ENCODE peak calls at places on chromosome 6, in ten cellular contexts. One of them, this sample, is unnamed.

GRCh38 chr6:72649032-72649984 is 27.4 kb downstream of the KCNQ5 start:
- DNase-seq in dermis microvascular lymphatic vessel endothelial cell: peak
- DNase-seq in T-helper 2 cell: no peak
- DNase-seq in neural progenitor cell: no peak
- DNase-seq in non-pigmented ciliary epithelial cell: peak
- DNase-seq in GM13977: no peak
- DNase-seq in body of pancreas: no peak
- DNase-seq in posterior vena cava: no peak
- DNase-seq in left cardiac atrium: no peak
- DNase-seq in effector CD4-positive, alpha-beta T cell: no peak
- DNase-seq in this sample: peak

GRCh38 chr6:797479-798077 is 104.6 kb upstream of the EXOC2 start:
- DNase-seq in effector CD4-positive, alpha-beta T cell: peak
- DNase-seq in GM13977: peak
- DNase-seq in neural progenitor cell: peak
- DNase-seq in T-helper 2 cell: no peak
- DNase-seq in dermis microvascular lymphatic vessel endothelial cell: peak
- DNase-seq in left cardiac atrium: peak
- DNase-seq in posterior vena cava: no peak
- DNase-seq in body of pancreas: peak
- DNase-seq in non-pigmented ciliary epithelial cell: peak
- DNase-seq in this sample: peak

GRCh38 chr6:146890644-146891434 is 292.1 kb downstream of the ADGB start:
- DNase-seq in T-helper 2 cell: no peak
- DNase-seq in dermis microvascular lymphatic vessel endothelial cell: no peak
- DNase-seq in GM13977: no peak
- DNase-seq in posterior vena cava: no peak
- DNase-seq in effector CD4-positive, alpha-beta T cell: no peak
- DNase-seq in non-pigmented ciliary epithelial cell: no peak
- DNase-seq in neural progenitor cell: no peak
- DNase-seq in body of pancreas: no peak
- DNase-seq in left cardiac atrium: no peak
- DNase-seq in this sample: no peak

GRCh38 chr6:150503041-150503440 is 96.6 kb upstream of the PLEKHG1 start:
- DNase-seq in T-helper 2 cell: no peak
- DNase-seq in posterior vena cava: no peak
- DNase-seq in GM13977: no peak
- DNase-seq in effector CD4-positive, alpha-beta T cell: no peak
- DNase-seq in neural progenitor cell: no peak
- DNase-seq in dermis microvascular lymphatic vessel endothelial cell: no peak
- DNase-seq in body of pancreas: no peak
- DNase-seq in non-pigmented ciliary epithelial cell: no peak
- DNase-seq in left cardiac atrium: no peak
- DNase-seq in this sample: no peak

GRCh38 chr6:42140756-42141602 is 1.4 kb downstream of the C6orf132 start:
- DNase-seq in posterior vena cava: no peak
- DNase-seq in body of pancreas: peak
- DNase-seq in non-pigmented ciliary epithelial cell: no peak
- DNase-seq in dermis microvascular lymphatic vessel endothelial cell: no peak
- DNase-seq in GM13977: no peak
- DNase-seq in T-helper 2 cell: no peak
- DNase-seq in left cardiac atrium: no peak
- DNase-seq in neural progenitor cell: no peak
- DNase-seq in effector CD4-positive, alpha-beta T cell: no peak
- DNase-seq in this sample: no peak

GRCh38 chr6:93418448-93419303 is 683 bp downstream of the EPHA7 start:
- DNase-seq in T-helper 2 cell: no peak
- DNase-seq in effector CD4-positive, alpha-beta T cell: no peak
- DNase-seq in non-pigmented ciliary epithelial cell: no peak
- DNase-seq in GM13977: peak
- DNase-seq in neural progenitor cell: peak
- DNase-seq in body of pancreas: peak
- DNase-seq in left cardiac atrium: peak
- DNase-seq in dermis microvascular lymphatic vessel endothelial cell: no peak
- DNase-seq in posterior vena cava: peak
- DNase-seq in this sample: no peak

GRCh38 chr6:72813807-72814596 is 192.1 kb downstream of the KCNQ5 start:
- DNase-seq in dermis microvascular lymphatic vessel endothelial cell: no peak
- DNase-seq in effector CD4-positive, alpha-beta T cell: no peak
- DNase-seq in neural progenitor cell: no peak
- DNase-seq in GM13977: no peak
- DNase-seq in non-pigmented ciliary epithelial cell: no peak
- DNase-seq in body of pancreas: no peak
- DNase-seq in T-helper 2 cell: no peak
- DNase-seq in left cardiac atrium: no peak
- DNase-seq in posterior vena cava: no peak
- DNase-seq in this sample: no peak

GRCh38 chr6:111277819-111278218 is 190.5 kb downstream of the SLC16A10 start:
- DNase-seq in GM13977: no peak
- DNase-seq in non-pigmented ciliary epithelial cell: no peak
- DNase-seq in posterior vena cava: no peak
- DNase-seq in T-helper 2 cell: no peak
- DNase-seq in left cardiac atrium: no peak
- DNase-seq in neural progenitor cell: no peak
- DNase-seq in effector CD4-positive, alpha-beta T cell: no peak
- DNase-seq in dermis microvascular lymphatic vessel endothelial cell: no peak
- DNase-seq in body of pancreas: no peak
- DNase-seq in this sample: no peak

GRCh38 chr6:130482645-130483390 is 117.0 kb downstream of the TMEM200A start:
- DNase-seq in neural progenitor cell: no peak
- DNase-seq in effector CD4-positive, alpha-beta T cell: no peak
- DNase-seq in non-pigmented ciliary epithelial cell: peak
- DNase-seq in GM13977: no peak
- DNase-seq in left cardiac atrium: no peak
- DNase-seq in body of pancreas: no peak
- DNase-seq in dermis microvascular lymphatic vessel endothelial cell: no peak
- DNase-seq in posterior vena cava: no peak
- DNase-seq in T-helper 2 cell: no peak
- DNase-seq in this sample: peak

GRCh38 chr6:96162711-96163120 is 146.9 kb downstream of the FUT9 start:
- DNase-seq in dermis microvascular lymphatic vessel endothelial cell: no peak
- DNase-seq in non-pigmented ciliary epithelial cell: no peak
- DNase-seq in neural progenitor cell: peak
- DNase-seq in body of pancreas: no peak
- DNase-seq in left cardiac atrium: no peak
- DNase-seq in GM13977: no peak
- DNase-seq in T-helper 2 cell: no peak
- DNase-seq in posterior vena cava: no peak
- DNase-seq in effector CD4-positive, alpha-beta T cell: no peak
- DNase-seq in this sample: no peak

GRCh38 chr6:131851049-131851769 is 43.4 kb downstream of the ENPP1 start:
- DNase-seq in non-pigmented ciliary epithelial cell: no peak
- DNase-seq in effector CD4-positive, alpha-beta T cell: no peak
- DNase-seq in dermis microvascular lymphatic vessel endothelial cell: no peak
- DNase-seq in left cardiac atrium: no peak
- DNase-seq in neural progenitor cell: no peak
- DNase-seq in T-helper 2 cell: no peak
- DNase-seq in GM13977: no peak
- DNase-seq in posterior vena cava: no peak
- DNase-seq in body of pancreas: no peak
- DNase-seq in this sample: no peak

GRCh38 chr6:9520417-9521151 is 894.3 kb downstream of the TFAP2A start:
- DNase-seq in T-helper 2 cell: no peak
- DNase-seq in effector CD4-positive, alpha-beta T cell: no peak
- DNase-seq in GM13977: no peak
- DNase-seq in non-pigmented ciliary epithelial cell: peak
- DNase-seq in dermis microvascular lymphatic vessel endothelial cell: no peak
- DNase-seq in left cardiac atrium: no peak
- DNase-seq in body of pancreas: no peak
- DNase-seq in posterior vena cava: no peak
- DNase-seq in neural progenitor cell: no peak
- DNase-seq in this sample: no peak

GRCh38 chr6:37314803-37315515 is 38.8 kb upstream of the RNF8 start:
- DNase-seq in body of pancreas: peak
- DNase-seq in GM13977: peak
- DNase-seq in posterior vena cava: no peak
- DNase-seq in neural progenitor cell: peak
- DNase-seq in dermis microvascular lymphatic vessel endothelial cell: peak
- DNase-seq in T-helper 2 cell: no peak
- DNase-seq in non-pigmented ciliary epithelial cell: no peak
- DNase-seq in left cardiac atrium: peak
- DNase-seq in effector CD4-positive, alpha-beta T cell: no peak
- DNase-seq in this sample: no peak

GRCh38 chr6:14622878-14623542 is 505.4 kb downstream of the CD83 start:
- DNase-seq in non-pigmented ciliary epithelial cell: no peak
- DNase-seq in GM13977: no peak
- DNase-seq in T-helper 2 cell: no peak
- DNase-seq in dermis microvascular lymphatic vessel endothelial cell: no peak
- DNase-seq in body of pancreas: no peak
- DNase-seq in left cardiac atrium: no peak
- DNase-seq in neural progenitor cell: no peak
- DNase-seq in posterior vena cava: no peak
- DNase-seq in effector CD4-positive, alpha-beta T cell: no peak
- DNase-seq in this sample: no peak

GRCh38 chr6:56450882-56451739 is 191.6 kb downstream of the DST start:
- DNase-seq in dermis microvascular lymphatic vessel endothelial cell: no peak
- DNase-seq in effector CD4-positive, alpha-beta T cell: no peak
- DNase-seq in T-helper 2 cell: no peak
- DNase-seq in left cardiac atrium: peak
- DNase-seq in non-pigmented ciliary epithelial cell: no peak
- DNase-seq in body of pancreas: peak
- DNase-seq in GM13977: no peak
- DNase-seq in posterior vena cava: peak
- DNase-seq in neural progenitor cell: no peak
- DNase-seq in this sample: no peak

GRCh38 chr6:1630212-1630770 is 20.6 kb downstream of the FOXC1 start:
- DNase-seq in non-pigmented ciliary epithelial cell: no peak
- DNase-seq in T-helper 2 cell: no peak
- DNase-seq in body of pancreas: no peak
- DNase-seq in effector CD4-positive, alpha-beta T cell: no peak
- DNase-seq in dermis microvascular lymphatic vessel endothelial cell: no peak
- DNase-seq in left cardiac atrium: no peak
- DNase-seq in GM13977: no peak
- DNase-seq in neural progenitor cell: no peak
- DNase-seq in posterior vena cava: peak
- DNase-seq in this sample: no peak

GRCh38 chr6:75412937-75413662 is 80.5 kb downstream of the FILIP1 start:
- DNase-seq in posterior vena cava: no peak
- DNase-seq in neural progenitor cell: no peak
- DNase-seq in GM13977: no peak
- DNase-seq in non-pigmented ciliary epithelial cell: peak
- DNase-seq in dermis microvascular lymphatic vessel endothelial cell: no peak
- DNase-seq in T-helper 2 cell: no peak
- DNase-seq in body of pancreas: no peak
- DNase-seq in left cardiac atrium: no peak
- DNase-seq in effector CD4-positive, alpha-beta T cell: no peak
- DNase-seq in this sample: no peak

GRCh38 chr6:28212510-28213212 is 12.4 kb upstream of the ZSCAN9 start:
- DNase-seq in T-helper 2 cell: no peak
- DNase-seq in effector CD4-positive, alpha-beta T cell: no peak
- DNase-seq in posterior vena cava: no peak
- DNase-seq in GM13977: peak
- DNase-seq in dermis microvascular lymphatic vessel endothelial cell: peak
- DNase-seq in neural progenitor cell: peak
- DNase-seq in non-pigmented ciliary epithelial cell: peak
- DNase-seq in body of pancreas: peak
- DNase-seq in left cardiac atrium: no peak
- DNase-seq in this sample: peak

GRCh38 chr6:28838289-28838633 is 85.5 kb downstream of the TRIM27 start:
- DNase-seq in body of pancreas: peak
- DNase-seq in dermis microvascular lymphatic vessel endothelial cell: peak
- DNase-seq in T-helper 2 cell: no peak
- DNase-seq in left cardiac atrium: peak
- DNase-seq in neural progenitor cell: peak
- DNase-seq in effector CD4-positive, alpha-beta T cell: peak
- DNase-seq in non-pigmented ciliary epithelial cell: peak
- DNase-seq in posterior vena cava: no peak
- DNase-seq in GM13977: peak
- DNase-seq in this sample: peak

GRCh38 chr6:98295776-98296175 is 538.6 kb upstream of the POU3F2 start:
- DNase-seq in dermis microvascular lymphatic vessel endothelial cell: no peak
- DNase-seq in GM13977: no peak
- DNase-seq in T-helper 2 cell: no peak
- DNase-seq in non-pigmented ciliary epithelial cell: no peak
- DNase-seq in body of pancreas: no peak
- DNase-seq in effector CD4-positive, alpha-beta T cell: no peak
- DNase-seq in posterior vena cava: no peak
- DNase-seq in left cardiac atrium: no peak
- DNase-seq in neural progenitor cell: peak
- DNase-seq in this sample: no peak

GRCh38 chr6:46263709-46264091 is 92.9 kb upstream of the ENPP5 start:
- DNase-seq in body of pancreas: no peak
- DNase-seq in dermis microvascular lymphatic vessel endothelial cell: peak
- DNase-seq in neural progenitor cell: no peak
- DNase-seq in GM13977: no peak
- DNase-seq in non-pigmented ciliary epithelial cell: peak
- DNase-seq in T-helper 2 cell: no peak
- DNase-seq in posterior vena cava: no peak
- DNase-seq in left cardiac atrium: no peak
- DNase-seq in effector CD4-positive, alpha-beta T cell: no peak
- DNase-seq in this sample: peak

GRCh38 chr6:88119769-88120168 is 46.4 kb downstream of the CNR1 start:
- DNase-seq in neural progenitor cell: peak
- DNase-seq in body of pancreas: no peak
- DNase-seq in posterior vena cava: no peak
- DNase-seq in effector CD4-positive, alpha-beta T cell: no peak
- DNase-seq in GM13977: no peak
- DNase-seq in T-helper 2 cell: no peak
- DNase-seq in non-pigmented ciliary epithelial cell: no peak
- DNase-seq in left cardiac atrium: no peak
- DNase-seq in dermis microvascular lymphatic vessel endothelial cell: no peak
- DNase-seq in this sample: no peak

GRCh38 chr6:30741789-30742315 is 635 bp downstream of the FLOT1 start:
- DNase-seq in non-pigmented ciliary epithelial cell: no peak
- DNase-seq in T-helper 2 cell: no peak
- DNase-seq in dermis microvascular lymphatic vessel endothelial cell: no peak
- DNase-seq in left cardiac atrium: peak
- DNase-seq in GM13977: no peak
- DNase-seq in body of pancreas: no peak
- DNase-seq in posterior vena cava: no peak
- DNase-seq in effector CD4-positive, alpha-beta T cell: no peak
- DNase-seq in neural progenitor cell: no peak
- DNase-seq in this sample: no peak

GRCh38 chr6:31615748-31616147 is 714 bp downstream of the AIF1 start:
- DNase-seq in body of pancreas: no peak
- DNase-seq in dermis microvascular lymphatic vessel endothelial cell: no peak
- DNase-seq in left cardiac atrium: no peak
- DNase-seq in GM13977: no peak
- DNase-seq in non-pigmented ciliary epithelial cell: no peak
- DNase-seq in neural progenitor cell: no peak
- DNase-seq in T-helper 2 cell: no peak
- DNase-seq in posterior vena cava: no peak
- DNase-seq in effector CD4-positive, alpha-beta T cell: no peak
- DNase-seq in this sample: no peak

GRCh38 chr6:47188588-47189021 is 121.1 kb downstream of the TNFRSF21 start:
- DNase-seq in posterior vena cava: no peak
- DNase-seq in GM13977: no peak
- DNase-seq in neural progenitor cell: no peak
- DNase-seq in non-pigmented ciliary epithelial cell: peak
- DNase-seq in effector CD4-positive, alpha-beta T cell: no peak
- DNase-seq in left cardiac atrium: no peak
- DNase-seq in body of pancreas: peak
- DNase-seq in dermis microvascular lymphatic vessel endothelial cell: no peak
- DNase-seq in T-helper 2 cell: no peak
- DNase-seq in this sample: no peak

GRCh38 chr6:3532296-3532916 is 75.6 kb upstream of the SLC22A23 start:
- DNase-seq in posterior vena cava: no peak
- DNase-seq in neural progenitor cell: no peak
- DNase-seq in non-pigmented ciliary epithelial cell: no peak
- DNase-seq in left cardiac atrium: no peak
- DNase-seq in T-helper 2 cell: no peak
- DNase-seq in dermis microvascular lymphatic vessel endothelial cell: no peak
- DNase-seq in effector CD4-positive, alpha-beta T cell: no peak
- DNase-seq in GM13977: no peak
- DNase-seq in body of pancreas: no peak
- DNase-seq in this sample: no peak

GRCh38 chr6:144898052-144898689 is 613.0 kb downstream of the UTRN start:
- DNase-seq in posterior vena cava: no peak
- DNase-seq in GM13977: no peak
- DNase-seq in non-pigmented ciliary epithelial cell: no peak
- DNase-seq in neural progenitor cell: no peak
- DNase-seq in effector CD4-positive, alpha-beta T cell: no peak
- DNase-seq in dermis microvascular lymphatic vessel endothelial cell: no peak
- DNase-seq in body of pancreas: no peak
- DNase-seq in left cardiac atrium: no peak
- DNase-seq in T-helper 2 cell: no peak
- DNase-seq in this sample: no peak

GRCh38 chr6:39295538-39295937 is 18.7 kb downstream of the KCNK17 start:
- DNase-seq in posterior vena cava: no peak
- DNase-seq in effector CD4-positive, alpha-beta T cell: no peak
- DNase-seq in T-helper 2 cell: no peak
- DNase-seq in GM13977: no peak
- DNase-seq in body of pancreas: no peak
- DNase-seq in left cardiac atrium: peak
- DNase-seq in non-pigmented ciliary epithelial cell: no peak
- DNase-seq in dermis microvascular lymphatic vessel endothelial cell: no peak
- DNase-seq in neural progenitor cell: peak
- DNase-seq in this sample: no peak